ENCODE peak calls at places on chromosomes 12 and 14, in five cellular contexts. E is mesendoderm, R is neuronal stem cell, X is H9, J is H1. Z is an unnamed sample.

GRCh38 chr12:56900583-56900982 is 33.6 kb downstream of the SDR9C7 start:
- DNase-seq in J (no peak), E (peak), R (no peak), X (no peak), Z (peak)

GRCh38 chr12:56723889-56724659 is 1.0 kb downstream of the NACA start:
- DNase-seq in E (peak), X (no peak), J (no peak), R (no peak), Z (peak)

GRCh38 chr14:50790568-50790967 is 40.4 kb downstream of the NIN start:
- DNase-seq in R (no peak), X (no peak), J (no peak), E (no peak), Z (peak)

GRCh38 chr14:75279739-75280447 is 1.3 kb downstream of the FOS start:
- DNase-seq in E (peak), R (no peak), J (no peak), X (peak), Z (peak)

GRCh38 chr12:47067176-47067575 is 12.2 kb upstream of the PCED1B start:
- DNase-seq in E (no peak), X (no peak), R (no peak), J (no peak), Z (no peak)

GRCh38 chr14:24279301-24280186 is 8.1 kb upstream of the RABGGTA start:
- DNase-seq in J (no peak), E (no peak), R (no peak), X (no peak), Z (no peak)

GRCh38 chr12:54160050-54160449 is 28.7 kb downstream of the SMUG1 start:
- DNase-seq in X (no peak), J (no peak), E (no peak), R (no peak), Z (no peak)

GRCh38 chr12:94263011-94263786 is 114.8 kb downstream of the PLXNC1 start:
- DNase-seq in R (no peak), J (no peak), X (no peak), E (no peak), Z (no peak)

GRCh38 chr12:106032141-106032925 is 106.4 kb downstream of the NUAK1 start:
- DNase-seq in E (peak), R (no peak), J (no peak), X (no peak), Z (peak)

GRCh38 chr12:66725031-66725430 is 46.2 kb upstream of the GRIP1 start:
- DNase-seq in J (no peak), X (no peak), E (no peak), R (no peak), Z (no peak)

GRCh38 chr14:91140672-91141071 is 26.8 kb downstream of the DGLUCY start:
- DNase-seq in E (peak), X (peak), R (peak), J (no peak), Z (no peak)

GRCh38 chr12:102376251-102376747 is 104.1 kb downstream of the IGF1 start:
- DNase-seq in E (no peak), X (no peak), R (no peak), J (no peak), Z (peak)

GRCh38 chr14:65164825-65165135 is 62.5 kb upstream of the MAX start:
- DNase-seq in X (no peak), J (no peak), R (no peak), E (no peak), Z (no peak)

GRCh38 chr14:28577711-28578131 is 188.9 kb upstream of the FOXG1 start:
- DNase-seq in J (no peak), R (no peak), E (no peak), X (no peak), Z (no peak)

GRCh38 chr12:53042607-53043454 is 7.0 kb upstream of the TNS2 start:
- DNase-seq in X (peak), R (no peak), J (no peak), E (no peak), Z (no peak)

GRCh38 chr12:64258576-64258975 is 36.5 kb upstream of the KICS2 start:
- DNase-seq in X (no peak), J (no peak), R (no peak), E (peak), Z (peak)

GRCh38 chr14:33131801-33132200 is 193.1 kb downstream of the NPAS3 start:
- DNase-seq in X (no peak), R (no peak), E (no peak), J (no peak), Z (no peak)

GRCh38 chr14:104140463-104141331 is 2.3 kb downstream of the KIF26A start:
- DNase-seq in X (peak), E (no peak), R (no peak), J (no peak), Z (no peak)

GRCh38 chr12:91877461-91878230 is 268.0 kb downstream of the BTG1 start:
- DNase-seq in E (no peak), X (no peak), R (no peak), J (no peak), Z (no peak)

GRCh38 chr12:115937345-115937744 is 340.1 kb downstream of the MED13L start:
- DNase-seq in R (no peak), J (no peak), X (no peak), E (no peak), Z (no peak)

GRCh38 chr12:68109001-68109400 is 50.5 kb downstream of the IFNG start:
- DNase-seq in R (no peak), J (no peak), E (no peak), X (no peak), Z (no peak)

GRCh38 chr14:73743431-73743931 is 29.3 kb upstream of the PNMA1 start:
- DNase-seq in E (no peak), R (no peak), X (peak), J (no peak), Z (no peak)

GRCh38 chr12:129215436-129216025 is 362.3 kb downstream of the GLT1D1 start:
- DNase-seq in R (no peak), E (no peak), X (no peak), J (no peak), Z (no peak)

GRCh38 chr12:24307716-24308335 is 358.4 kb upstream of the SOX5 start:
- DNase-seq in X (no peak), E (peak), R (no peak), J (no peak), Z (no peak)

GRCh38 chr12:43206396-43206795 is 345.6 kb downstream of the ADAMTS20 start:
- DNase-seq in X (no peak), E (no peak), J (no peak), R (no peak), Z (peak)

GRCh38 chr12:68760806-68761441 is 14.9 kb downstream of the SLC35E3 start:
- DNase-seq in X (no peak), J (no peak), E (no peak), R (no peak), Z (no peak)

GRCh38 chr12:57389033-57389432 is 41.8 kb downstream of the R3HDM2 start:
- DNase-seq in J (no peak), X (no peak), R (no peak), E (peak), Z (peak)

GRCh38 chr12:90909069-90909676 is 45.8 kb downstream of the CCER1 start:
- DNase-seq in X (peak), R (peak), E (peak), J (no peak), Z (peak)

GRCh38 chr12:103745962-103746361 is 95.1 kb downstream of the NT5DC3 start:
- DNase-seq in J (no peak), E (peak), R (no peak), X (peak), Z (no peak)

GRCh38 chr14:23573384-23573783 is 5.2 kb downstream of the JPH4 start:
- DNase-seq in X (no peak), E (no peak), R (no peak), J (no peak), Z (no peak)

GRCh38 chr12:3490848-3491382 is at the start of gene PRMT8:
- DNase-seq in R (peak), E (peak), J (no peak), X (peak), Z (no peak)

GRCh38 chr12:106049546-106049945 is 89.2 kb downstream of the NUAK1 start:
- DNase-seq in R (no peak), X (no peak), J (no peak), E (no peak), Z (no peak)

GRCh38 chr14:103118663-103119404 is 4.4 kb upstream of the TNFAIP2 start:
- DNase-seq in E (no peak), X (no peak), J (no peak), R (no peak), Z (no peak)

GRCh38 chr12:5173511-5174011 is 129.9 kb downstream of the KCNA5 start:
- DNase-seq in R (no peak), X (no peak), E (no peak), J (no peak), Z (no peak)

GRCh38 chr14:54785778-54786160 is 116.9 kb downstream of the GCH1 start:
- DNase-seq in R (no peak), X (no peak), E (no peak), J (no peak), Z (no peak)

GRCh38 chr12:11823043-11823442 is 173.6 kb downstream of the ETV6 start:
- DNase-seq in X (no peak), E (no peak), R (no peak), J (no peak), Z (peak)

GRCh38 chr12:103769240-103769945 is 71.6 kb downstream of the NT5DC3 start:
- DNase-seq in E (peak), R (no peak), X (peak), J (no peak), Z (no peak)

GRCh38 chr14:68297871-68298468 is 478.4 kb downstream of the RAD51B start:
- DNase-seq in E (peak), X (peak), R (no peak), J (peak), Z (peak)
- H3K18ac ChIP-seq in E (peak), X (no peak), R (no peak), J (no peak), Z (no peak)

GRCh38 chr12:114936148-114937099 is 252.4 kb upstream of the TBX3 start:
- DNase-seq in E (peak), J (no peak), R (no peak), X (no peak), Z (peak)
- H3K18ac ChIP-seq in E (peak), J (no peak), R (no peak), X (no peak), Z (peak)

GRCh38 chr12:13099910-13100609 is 3.4 kb downstream of the GSG1 start:
- DNase-seq in R (no peak), J (no peak), E (no peak), X (no peak), Z (no peak)

GRCh38 chr12:13100610-13100881 is 2.9 kb downstream of the GSG1 start:
- DNase-seq in X (no peak), E (no peak), J (no peak), R (no peak), Z (no peak)

GRCh38 chr12:13100882-13101769 is 2.3 kb downstream of the GSG1 start:
- DNase-seq in E (peak), X (peak), R (peak), J (peak), Z (peak)

GRCh38 chr12:13097526-13097925 is 5.9 kb downstream of the GSG1 start:
- DNase-seq in J (no peak), E (no peak), R (no peak), X (no peak), Z (no peak)

DNA sequence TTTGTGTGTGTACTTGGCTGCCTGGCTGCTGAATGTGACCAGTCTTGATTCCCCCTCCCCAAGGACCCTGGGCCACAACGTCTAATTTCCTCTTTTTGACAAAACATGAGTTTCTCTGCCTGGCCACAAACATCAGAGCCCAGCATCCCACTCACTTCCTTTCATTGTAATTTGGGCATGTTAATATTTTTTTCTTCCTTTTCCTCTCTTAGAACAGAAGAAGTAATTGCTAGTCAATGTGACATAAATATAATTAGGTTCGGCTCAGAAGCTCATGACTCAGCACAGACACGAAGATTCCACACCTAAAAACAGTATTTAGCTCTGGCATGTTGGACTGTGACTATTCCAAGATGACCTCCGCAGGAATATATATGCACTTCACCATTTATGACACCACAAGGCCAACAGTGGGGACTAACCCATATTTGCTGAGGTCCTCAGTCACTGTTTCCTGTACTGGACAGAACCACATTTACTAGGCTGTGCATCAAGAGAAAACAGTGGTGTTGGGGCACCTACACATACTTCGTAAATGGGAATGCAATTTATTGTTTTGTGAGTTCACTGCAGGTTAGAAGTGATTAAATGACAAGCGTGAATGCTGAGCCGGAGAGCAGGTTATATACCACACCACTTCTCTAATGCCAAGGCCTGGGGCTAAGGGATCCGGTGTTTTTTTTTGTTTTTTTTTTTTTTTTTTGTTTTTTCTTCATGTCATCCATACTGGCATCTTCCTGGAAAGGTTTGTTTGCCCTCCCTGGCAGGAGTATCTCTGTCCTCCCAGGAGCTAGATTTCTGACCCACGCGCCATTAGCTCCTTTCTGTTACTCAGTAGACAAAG is 4.2 kb downstream of the GSG1 start:
- DNase-seq in J (no peak), E (no peak), X (no peak), R (no peak), Z (no peak)
- H3K18ac ChIP-seq in J (no peak), E (no peak), X (no peak), R (peak), Z (peak)

GRCh38 chr12:131979606-131980005 is 29.9 kb downstream of the EP400 start:
- DNase-seq in X (no peak), E (no peak), J (no peak), R (no peak), Z (no peak)
- H3K18ac ChIP-seq in X (no peak), E (no peak), J (no peak), R (no peak), Z (no peak)

GRCh38 chr14:93086441-93087055 is 29.2 kb downstream of the ITPK1 start:
- DNase-seq in X (no peak), J (no peak), E (peak), R (no peak), Z (no peak)
- H3K18ac ChIP-seq in X (no peak), J (no peak), E (peak), R (peak), Z (no peak)

GRCh38 chr14:99395904-99396530 is 84.6 kb downstream of the SETD3 start:
- DNase-seq in X (no peak), R (no peak), E (no peak), J (no peak), Z (peak)
- H3K18ac ChIP-seq in X (no peak), R (no peak), E (no peak), J (no peak), Z (no peak)

DNA sequence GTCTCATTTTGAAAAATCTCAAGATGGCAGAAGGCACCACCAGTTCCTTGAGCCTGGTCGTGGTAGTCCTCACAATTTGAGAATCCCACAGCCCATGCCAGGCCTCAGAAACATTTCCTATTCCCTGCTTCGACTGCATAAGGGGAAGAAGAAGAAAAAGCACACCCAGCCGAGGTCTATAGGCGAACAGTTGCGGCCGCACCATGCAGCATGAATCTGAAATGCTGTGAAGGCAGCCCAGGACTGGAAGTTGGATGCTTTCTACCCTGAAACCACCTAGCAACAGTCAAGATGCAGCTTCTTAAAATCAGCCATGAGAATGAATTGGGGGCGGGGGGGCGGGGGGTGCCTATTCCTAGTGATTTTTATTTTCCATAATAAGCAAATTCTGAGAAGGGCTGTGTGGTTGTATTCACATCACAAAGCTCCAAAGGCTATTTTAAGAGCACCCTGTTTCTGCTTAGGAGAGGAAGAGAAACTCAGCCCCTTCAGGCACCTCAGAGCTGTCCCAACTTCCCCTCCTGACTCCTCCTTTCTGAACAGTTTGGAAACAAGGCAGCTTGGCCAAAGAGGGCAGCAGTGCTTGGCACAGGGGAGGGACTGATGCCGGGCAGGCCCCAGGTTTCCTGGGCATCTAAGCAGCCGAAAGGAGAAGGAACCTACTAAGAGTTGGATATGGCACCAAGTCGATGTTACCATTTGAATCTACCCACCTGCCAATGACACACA is 172.5 kb upstream of the FOXN3 start:
- DNase-seq in E (no peak), J (no peak), X (no peak), R (no peak), Z (no peak)
- H3K18ac ChIP-seq in E (no peak), J (peak), X (peak), R (no peak), Z (no peak)